ENCODE peak calls at places on chromosomes 12 and 14, in five cellular contexts. One of them, this sample, is unnamed.

GRCh38 chr12:105025890-105026289 is 39.8 kb downstream of the NOPCHAP1 start:
- DNase-seq in A549: no peak
- DNase-seq in GM12878: no peak
- DNase-seq in K562: no peak
- DNase-seq in HepG2: no peak
- DNase-seq in this sample: peak

GRCh38 chr14:89429206-89430091 is 12.4 kb upstream of the FOXN3 start:
- DNase-seq in A549: no peak
- DNase-seq in GM12878: no peak
- DNase-seq in K562: no peak
- DNase-seq in HepG2: no peak
- DNase-seq in this sample: peak

GRCh38 chr14:99035268-99035667 is 236.7 kb downstream of the BCL11B start:
- DNase-seq in A549: no peak
- DNase-seq in GM12878: no peak
- DNase-seq in K562: no peak
- DNase-seq in HepG2: no peak
- DNase-seq in this sample: no peak

GRCh38 chr12:41264281-41264680 is 76.2 kb downstream of the PDZRN4 start:
- DNase-seq in A549: peak
- DNase-seq in GM12878: no peak
- DNase-seq in K562: no peak
- DNase-seq in HepG2: peak
- DNase-seq in this sample: peak

GRCh38 chr14:93035917-93036651 is 79.6 kb downstream of the ITPK1 start:
- DNase-seq in A549: peak
- DNase-seq in GM12878: no peak
- DNase-seq in K562: peak
- DNase-seq in HepG2: peak
- DNase-seq in this sample: no peak

GRCh38 chr14:61145258-61145902 is 135.8 kb downstream of the TMEM30B start:
- DNase-seq in A549: no peak
- DNase-seq in GM12878: no peak
- DNase-seq in K562: no peak
- DNase-seq in HepG2: no peak
- DNase-seq in this sample: no peak

GRCh38 chr12:23803547-23803946 is 145.9 kb downstream of the SOX5 start:
- DNase-seq in A549: no peak
- DNase-seq in GM12878: no peak
- DNase-seq in K562: no peak
- DNase-seq in HepG2: no peak
- DNase-seq in this sample: no peak

GRCh38 chr14:36856095-36856878 is 194.6 kb downstream of the PAX9 start:
- DNase-seq in A549: no peak
- DNase-seq in GM12878: no peak
- DNase-seq in K562: no peak
- DNase-seq in HepG2: peak
- DNase-seq in this sample: no peak

DNA sequence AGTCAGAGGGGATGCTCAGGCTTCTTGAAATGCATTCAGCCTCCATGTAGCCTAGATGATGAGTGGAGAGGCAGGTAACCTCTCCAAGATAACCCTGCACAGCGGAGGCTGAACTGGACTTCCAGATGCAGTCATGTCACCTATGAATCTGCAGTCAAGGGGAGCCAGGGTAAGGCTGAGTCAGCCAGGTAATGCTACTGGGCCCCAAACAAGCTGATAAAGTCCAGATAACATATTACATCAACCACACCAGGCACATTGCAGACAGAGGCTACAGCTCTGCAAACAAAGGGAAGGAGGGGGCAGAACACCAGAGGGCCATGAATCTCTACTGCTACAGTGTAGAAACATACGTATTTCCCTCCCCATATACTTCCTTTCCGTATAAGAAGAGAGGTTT is 14.0 kb downstream of the RNASE9 start:
- DNase-seq in A549: no peak
- DNase-seq in GM12878: no peak
- DNase-seq in K562: no peak
- DNase-seq in HepG2: peak
- DNase-seq in this sample: no peak
- H3K4me2 ChIP-seq in A549: no peak
- H3K4me2 ChIP-seq in GM12878: no peak
- H3K4me2 ChIP-seq in K562: no peak
- H3K4me2 ChIP-seq in HepG2: no peak
- H3K4me2 ChIP-seq in this sample: no peak

GRCh38 chr12:107624493-107624892 is 61.1 kb upstream of the PWP1 start:
- DNase-seq in A549: no peak
- DNase-seq in GM12878: no peak
- DNase-seq in K562: no peak
- DNase-seq in HepG2: no peak
- DNase-seq in this sample: no peak

GRCh38 chr12:107619831-107620230 is 65.8 kb upstream of the PWP1 start:
- DNase-seq in A549: no peak
- DNase-seq in GM12878: no peak
- DNase-seq in K562: no peak
- DNase-seq in HepG2: no peak
- DNase-seq in this sample: no peak

GRCh38 chr12:107616941-107617340 is 68.7 kb upstream of the PWP1 start:
- DNase-seq in A549: no peak
- DNase-seq in GM12878: no peak
- DNase-seq in K562: no peak
- DNase-seq in HepG2: no peak
- DNase-seq in this sample: no peak

GRCh38 chr12:107618106-107618505 is 67.5 kb upstream of the PWP1 start:
- DNase-seq in A549: no peak
- DNase-seq in GM12878: no peak
- DNase-seq in K562: no peak
- DNase-seq in HepG2: no peak
- DNase-seq in this sample: no peak

DNA sequence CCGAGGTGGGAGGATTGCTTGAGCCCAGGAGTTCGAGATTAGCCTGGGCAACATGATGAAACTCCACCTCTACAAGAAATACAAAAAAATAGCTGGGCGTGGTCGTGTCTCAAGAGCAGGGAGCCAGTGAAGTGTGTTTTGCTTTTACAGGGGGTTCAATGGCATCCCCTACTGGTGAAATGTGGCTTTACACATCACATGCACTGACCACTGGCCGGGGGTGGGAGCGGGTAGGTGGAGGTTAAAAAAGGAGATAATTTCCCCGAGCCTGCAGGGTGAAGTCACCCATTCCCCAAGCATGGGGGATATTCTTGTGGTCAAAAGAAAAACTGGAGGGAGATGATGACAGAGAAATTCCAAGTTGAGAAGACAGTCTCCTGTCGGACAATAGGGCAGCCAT is 63.6 kb upstream of the PWP1 start:
- DNase-seq in A549: peak
- DNase-seq in GM12878: no peak
- DNase-seq in K562: peak
- DNase-seq in HepG2: peak
- DNase-seq in this sample: no peak
- TF ChIP-seq MYC in A549: no peak
- TF ChIP-seq MYC in GM12878: no peak
- TF ChIP-seq MYC in K562: no peak
- TF ChIP-seq MYC in HepG2: no peak
- TF ChIP-seq MYC in this sample: no peak

GRCh38 chr14:68820536-68820935 is 27.7 kb upstream of the ZFP36L1 start:
- DNase-seq in A549: no peak
- DNase-seq in GM12878: no peak
- DNase-seq in K562: no peak
- DNase-seq in HepG2: no peak
- DNase-seq in this sample: no peak

GRCh38 chr14:68819260-68819691 is 26.4 kb upstream of the ZFP36L1 start:
- DNase-seq in A549: peak
- DNase-seq in GM12878: no peak
- DNase-seq in K562: peak
- DNase-seq in HepG2: no peak
- DNase-seq in this sample: no peak

GRCh38 chr14:68822132-68822651 is 29.3 kb upstream of the ZFP36L1 start:
- DNase-seq in A549: no peak
- DNase-seq in GM12878: peak
- DNase-seq in K562: no peak
- DNase-seq in HepG2: no peak
- DNase-seq in this sample: no peak

GRCh38 chr14:68820999-68821683 is 28.3 kb upstream of the ZFP36L1 start:
- DNase-seq in A549: no peak
- DNase-seq in GM12878: peak
- DNase-seq in K562: no peak
- DNase-seq in HepG2: no peak
- DNase-seq in this sample: no peak

DNA sequence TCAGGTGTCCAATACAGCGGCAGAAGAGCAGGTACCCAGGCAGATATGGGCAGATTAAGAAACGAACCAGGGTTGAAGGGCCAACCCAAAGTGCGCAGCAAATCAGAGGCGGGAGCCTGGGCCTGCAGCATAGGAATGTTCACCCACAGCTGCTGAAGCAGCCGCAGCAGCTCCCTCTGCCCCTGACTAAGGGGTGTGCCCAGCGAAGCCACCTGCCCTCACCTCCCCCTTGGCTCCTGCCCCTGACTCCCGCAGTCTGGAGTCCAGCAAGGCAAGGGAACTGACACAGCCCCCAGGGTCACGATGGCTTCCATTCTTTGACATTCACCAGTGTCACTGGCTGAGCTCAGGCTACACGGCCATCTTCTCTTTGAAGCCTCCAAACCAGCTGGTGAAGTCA is 27.3 kb upstream of the ZFP36L1 start:
- DNase-seq in A549: no peak
- DNase-seq in GM12878: no peak
- DNase-seq in K562: no peak
- DNase-seq in HepG2: no peak
- DNase-seq in this sample: no peak
- H3K4me2 ChIP-seq in A549: no peak
- H3K4me2 ChIP-seq in GM12878: peak
- H3K4me2 ChIP-seq in K562: no peak
- H3K4me2 ChIP-seq in HepG2: peak
- H3K4me2 ChIP-seq in this sample: no peak

DNA sequence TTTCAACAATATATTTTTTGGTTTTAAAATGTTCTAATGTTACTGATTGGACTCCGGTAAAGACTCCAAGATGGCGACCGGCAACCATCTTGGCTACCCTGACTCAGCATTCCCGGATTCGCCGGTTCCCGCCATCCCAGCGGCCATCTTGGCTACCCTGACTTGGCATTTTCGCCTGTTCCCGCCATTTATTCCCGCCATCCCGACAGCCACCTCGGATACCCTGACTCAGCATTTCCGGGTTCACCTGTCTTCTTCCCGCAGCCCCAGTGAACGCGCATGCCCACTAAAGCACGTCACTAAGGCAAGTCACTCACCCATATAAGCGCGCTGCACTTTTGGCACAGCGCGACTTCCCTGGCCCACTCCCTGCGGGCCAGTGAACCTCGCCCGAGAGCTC is 9.0 kb upstream of the LRFN5 start:
- DNase-seq in A549: no peak
- DNase-seq in GM12878: no peak
- DNase-seq in K562: no peak
- DNase-seq in HepG2: no peak
- DNase-seq in this sample: no peak
- TF ChIP-seq MYC in A549: no peak
- TF ChIP-seq MYC in GM12878: no peak
- TF ChIP-seq MYC in K562: no peak
- TF ChIP-seq MYC in HepG2: no peak
- TF ChIP-seq MYC in this sample: no peak

GRCh38 chr12:76549131-76549530 is 10.4 kb downstream of the OSBPL8 start:
- DNase-seq in A549: no peak
- DNase-seq in GM12878: no peak
- DNase-seq in K562: no peak
- DNase-seq in HepG2: no peak
- DNase-seq in this sample: peak
- H3K4me2 ChIP-seq in A549: no peak
- H3K4me2 ChIP-seq in GM12878: no peak
- H3K4me2 ChIP-seq in K562: no peak
- H3K4me2 ChIP-seq in HepG2: no peak
- H3K4me2 ChIP-seq in this sample: no peak

GRCh38 chr12:67422081-67422480 is 152.9 kb downstream of the CAND1 start:
- DNase-seq in A549: no peak
- DNase-seq in GM12878: no peak
- DNase-seq in K562: no peak
- DNase-seq in HepG2: no peak
- DNase-seq in this sample: no peak

GRCh38 chr12:67415473-67415872 is 146.3 kb downstream of the CAND1 start:
- DNase-seq in A549: peak
- DNase-seq in GM12878: no peak
- DNase-seq in K562: peak
- DNase-seq in HepG2: peak
- DNase-seq in this sample: no peak

GRCh38 chr12:67420506-67420905 is 151.3 kb downstream of the CAND1 start:
- DNase-seq in A549: no peak
- DNase-seq in GM12878: no peak
- DNase-seq in K562: no peak
- DNase-seq in HepG2: no peak
- DNase-seq in this sample: no peak

GRCh38 chr12:67424784-67425183 is 155.6 kb downstream of the CAND1 start:
- DNase-seq in A549: peak
- DNase-seq in GM12878: no peak
- DNase-seq in K562: no peak
- DNase-seq in HepG2: no peak
- DNase-seq in this sample: no peak

DNA sequence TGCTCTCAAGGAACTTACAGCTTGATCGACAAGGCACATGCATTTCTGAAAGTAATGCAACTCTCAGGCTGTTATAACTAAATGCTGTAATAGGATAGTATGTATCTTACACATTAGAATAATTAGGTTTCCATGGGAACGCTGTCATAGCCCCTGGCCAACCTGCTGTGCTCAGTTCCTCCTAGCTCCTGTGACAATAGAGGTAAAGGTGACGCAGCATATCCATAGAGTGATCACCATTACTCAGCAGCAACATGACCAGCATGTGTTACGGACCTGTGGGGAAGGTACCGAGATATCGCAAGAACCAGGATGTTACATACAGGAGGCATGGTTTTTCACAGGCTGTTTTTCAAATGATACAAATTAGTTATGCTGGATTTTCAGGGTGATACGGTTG is 150.7 kb downstream of the CAND1 start:
- DNase-seq in A549: no peak
- DNase-seq in GM12878: no peak
- DNase-seq in K562: peak
- DNase-seq in HepG2: no peak
- DNase-seq in this sample: no peak
- TF ChIP-seq MYC in A549: no peak
- TF ChIP-seq MYC in GM12878: no peak
- TF ChIP-seq MYC in K562: no peak
- TF ChIP-seq MYC in HepG2: no peak
- TF ChIP-seq MYC in this sample: no peak

DNA sequence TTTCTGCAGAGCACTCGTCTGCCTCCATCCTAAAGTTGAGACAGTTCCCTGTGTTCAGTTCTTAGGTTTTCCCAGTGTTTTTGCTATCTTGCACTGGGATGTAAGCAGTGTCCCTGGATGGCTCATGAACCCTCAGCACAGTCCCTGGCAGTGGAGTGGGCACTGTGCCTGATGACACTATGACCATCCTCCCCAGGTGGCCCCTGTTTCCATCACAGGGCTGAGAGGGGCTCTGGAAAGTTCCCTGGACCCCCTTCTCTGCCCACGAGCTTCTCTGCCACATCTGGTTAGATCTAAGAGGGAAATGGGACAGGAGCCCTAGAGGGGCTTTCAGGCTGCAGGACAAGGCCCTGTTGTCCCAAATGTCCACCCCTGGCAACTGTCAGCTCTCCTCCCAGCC is 249.8 kb upstream of the SFSWAP start:
- DNase-seq in A549: no peak
- DNase-seq in GM12878: no peak
- DNase-seq in K562: no peak
- DNase-seq in HepG2: no peak
- DNase-seq in this sample: no peak
- H3K4me2 ChIP-seq in A549: no peak
- H3K4me2 ChIP-seq in GM12878: no peak
- H3K4me2 ChIP-seq in K562: no peak
- H3K4me2 ChIP-seq in HepG2: no peak
- H3K4me2 ChIP-seq in this sample: no peak

This sample was measured in endothelial cell of umbilical vein.